ENCODE peak calls at places on chromosomes 2 and 18, in six cellular contexts. P, N, F, M, G and B are unnamed samples.

GRCh38 chr2:219252084-219252483 is 959 bp upstream of the TUBA4B start:
- DNase-seq in P (peak), N (peak), F (no peak), M (no peak), G (no peak), B (no peak)

GRCh38 chr18:48166971-48167370 is 236.5 kb upstream of the SMAD2 start:
- DNase-seq in P (no peak), N (no peak), F (no peak), M (no peak), G (no peak), B (peak)

GRCh38 chr2:17805717-17806354 is 10.4 kb upstream of the MSGN1 start:
- DNase-seq in P (no peak), N (no peak), F (no peak), M (no peak), G (no peak), B (no peak)

GRCh38 chr2:240565267-240566202 is 2.7 kb upstream of the RNPEPL1 start:
- DNase-seq in P (peak), N (peak), F (no peak), M (peak), G (no peak), B (peak)

GRCh38 chr2:201107624-201108023 is 8.3 kb upstream of the CFLAR start:
- DNase-seq in P (no peak), N (no peak), F (no peak), M (no peak), G (no peak), B (no peak)

GRCh38 chr2:171523969-171524401 is 1.7 kb downstream of the CYBRD1 start:
- DNase-seq in P (no peak), N (no peak), F (no peak), M (no peak), G (no peak), B (peak)

GRCh38 chr2:225668606-225669266 is 269.2 kb downstream of the NYAP2 start:
- DNase-seq in P (peak), N (no peak), F (peak), M (peak), G (peak), B (peak)

GRCh38 chr2:207504513-207505171 is 25.1 kb upstream of the CREB1 start:
- DNase-seq in P (no peak), N (no peak), F (no peak), M (peak), G (no peak), B (no peak)

GRCh38 chr18:22074343-22075070 is 94.9 kb upstream of the GATA6 start:
- DNase-seq in P (no peak), N (no peak), F (no peak), M (no peak), G (no peak), B (no peak)

GRCh38 chr18:9428862-9429661 is 46.3 kb upstream of the RALBP1 start:
- DNase-seq in P (no peak), N (no peak), F (no peak), M (no peak), G (no peak), B (peak)

GRCh38 chr18:11981633-11982366 is 493 bp downstream of the IMPA2 start:
- DNase-seq in P (no peak), N (no peak), F (no peak), M (peak), G (no peak), B (peak)

GRCh38 chr2:191215666-191216065 is 29.5 kb upstream of the MYO1B start:
- DNase-seq in P (no peak), N (no peak), F (no peak), M (no peak), G (no peak), B (no peak)

GRCh38 chr2:25672500-25673169 is 742 bp downstream of the DTNB start:
- DNase-seq in P (peak), N (peak), F (no peak), M (no peak), G (no peak), B (peak)

GRCh38 chr2:173008786-173009185 is 66.9 kb upstream of the MAP3K20 start:
- DNase-seq in P (no peak), N (no peak), F (no peak), M (no peak), G (no peak), B (no peak)

GRCh38 chr2:152792973-152793372 is 74.6 kb downstream of the ARL6IP6 start:
- DNase-seq in P (no peak), N (no peak), F (no peak), M (no peak), G (no peak), B (no peak)

GRCh38 chr18:57015036-57015805 is 131.7 kb upstream of the BOD1L2 start:
- DNase-seq in P (no peak), N (no peak), F (no peak), M (no peak), G (no peak), B (no peak)

GRCh38 chr2:54666741-54667639 is 56.5 kb upstream of the EML6 start:
- DNase-seq in P (no peak), N (no peak), F (no peak), M (no peak), G (no peak), B (no peak)

GRCh38 chr2:240817496-240818292 is 2.3 kb downstream of the KIF1A start:
- DNase-seq in P (no peak), N (no peak), F (no peak), M (no peak), G (no peak), B (peak)

GRCh38 chr2:584863-585823 is 92.1 kb downstream of the TMEM18 start:
- DNase-seq in P (peak), N (peak), F (no peak), M (no peak), G (no peak), B (no peak)

GRCh38 chr2:95333888-95334338 is 36.8 kb downstream of the KCNIP3 start:
- DNase-seq in P (no peak), N (no peak), F (no peak), M (peak), G (no peak), B (peak)

GRCh38 chr2:1886405-1886992 is 142.2 kb upstream of the PXDN start:
- DNase-seq in P (peak), N (peak), F (peak), M (peak), G (no peak), B (peak)

GRCh38 chr2:211093743-211094303 is 537.4 kb downstream of the CPS1 start:
- DNase-seq in P (no peak), N (no peak), F (no peak), M (no peak), G (no peak), B (no peak)

GRCh38 chr2:70685771-70686171 is 82.2 kb downstream of the ADD2 start:
- DNase-seq in P (no peak), N (no peak), F (no peak), M (no peak), G (no peak), B (no peak)

GRCh38 chr18:13216732-13217465 is 1.7 kb upstream of the LDLRAD4 start:
- DNase-seq in P (peak), N (peak), F (no peak), M (peak), G (no peak), B (no peak)

GRCh38 chr2:48856144-48856543 is 100.6 kb upstream of the LHCGR start:
- DNase-seq in P (no peak), N (no peak), F (no peak), M (no peak), G (no peak), B (no peak)